ENCODE peak calls at places on chromosomes 5 and 9, in four cellular contexts. E, L, B and P are unnamed samples.

GRCh38 chr9:115114541-115114940 is 3.4 kb downstream of the TNC start:
- DNase-seq in E (no peak), B (no peak), L (no peak), P (no peak)

GRCh38 chr9:37425298-37425752 is 2.8 kb downstream of the GRHPR start:
- DNase-seq in L (no peak), B (no peak), E (no peak), P (no peak)

GRCh38 chr9:5886114-5886939 is 4.4 kb upstream of the MLANA start:
- DNase-seq in E (peak), B (peak), L (peak), P (peak)

GRCh38 chr9:84136119-84136868 is 155.7 kb downstream of the RMI1 start:
- DNase-seq in E (peak), L (peak), B (no peak), P (no peak)

GRCh38 chr9:4339783-4340335 is 40.0 kb upstream of the GLIS3 start:
- DNase-seq in E (peak), B (no peak), L (no peak), P (no peak)

GRCh38 chr9:89493671-89494070 is 4.2 kb downstream of the SEMA4D start:
- DNase-seq in L (no peak), B (no peak), E (no peak), P (no peak)

GRCh38 chr9:69173891-69174644 is at the start of gene TJP2:
- DNase-seq in L (peak), E (peak), B (peak), P (peak)

GRCh38 chr9:128231638-128232568 is 28.7 kb downstream of the DNM1 start:
- DNase-seq in L (no peak), B (no peak), E (no peak), P (no peak)

GRCh38 chr9:114202396-114202795 is 47.1 kb downstream of the COL27A1 start:
- DNase-seq in B (no peak), E (no peak), L (no peak), P (no peak)

GRCh38 chr9:94916956-94917355 is 190.5 kb downstream of the AOPEP start:
- DNase-seq in L (no peak), B (no peak), E (no peak), P (no peak)

GRCh38 chr5:168207450-168208029 is 83.9 kb upstream of the WWC1 start:
- DNase-seq in L (no peak), E (no peak), B (no peak), P (no peak)

GRCh38 chr5:123367739-123368138 is 55.5 kb downstream of the CEP120 start:
- DNase-seq in E (peak), L (peak), B (no peak), P (no peak)

GRCh38 chr5:17379188-17379951 is 118.7 kb upstream of the TAF11L2 start:
- DNase-seq in L (no peak), B (no peak), E (peak), P (no peak)

GRCh38 chr5:134063421-134063820 is 51.1 kb upstream of the TCF7 start:
- DNase-seq in L (no peak), E (no peak), B (no peak), P (no peak)

GRCh38 chr9:89916001-89916635 is 311.3 kb downstream of the GADD45G start:
- DNase-seq in E (no peak), L (peak), B (no peak), P (no peak)

GRCh38 chr9:130117816-130118632 is 54.2 kb upstream of the NCS1 start:
- DNase-seq in E (peak), B (no peak), L (peak), P (no peak)

GRCh38 chr9:70921126-70921525 is 200.3 kb downstream of the TRPM3 start:
- DNase-seq in E (peak), L (peak), B (no peak), P (no peak)

GRCh38 chr9:121269030-121269887 is 1.3 kb downstream of the GSN start:
- DNase-seq in B (no peak), E (no peak), L (peak), P (no peak)

GRCh38 chr5:50667653-50668403 is 1.4 kb downstream of the PARP8 start:
- DNase-seq in L (peak), E (peak), B (peak), P (no peak)

GRCh38 chr9:73148447-73148937 is 3.2 kb upstream of the ANXA1 start:
- DNase-seq in B (no peak), L (no peak), E (peak), P (no peak)

GRCh38 chr9:132094314-132094791 is 14.7 kb upstream of the MED27 start:
- DNase-seq in L (no peak), B (no peak), E (peak), P (no peak)

GRCh38 chr9:132087438-132088030 is 7.9 kb upstream of the MED27 start:
- DNase-seq in E (no peak), L (no peak), B (no peak), P (no peak)

GRCh38 chr9:132090771-132091170 is 11.1 kb upstream of the MED27 start:
- DNase-seq in B (no peak), L (no peak), E (no peak), P (no peak)
- H3K56ac ChIP-seq in B (no peak), L (no peak), E (no peak), P (no peak)

GRCh38 chr5:165576678-165577275 is 2071.4 kb downstream of the MAT2B start:
- DNase-seq in B (no peak), L (no peak), E (no peak), P (no peak)

GRCh38 chr5:165573445-165573844 is 2068.0 kb downstream of the MAT2B start:
- DNase-seq in B (no peak), L (no peak), E (peak), P (no peak)

GRCh38 chr5:165579911-165580310 is 2074.5 kb downstream of the MAT2B start:
- DNase-seq in L (no peak), E (peak), B (no peak), P (no peak)

DNA sequence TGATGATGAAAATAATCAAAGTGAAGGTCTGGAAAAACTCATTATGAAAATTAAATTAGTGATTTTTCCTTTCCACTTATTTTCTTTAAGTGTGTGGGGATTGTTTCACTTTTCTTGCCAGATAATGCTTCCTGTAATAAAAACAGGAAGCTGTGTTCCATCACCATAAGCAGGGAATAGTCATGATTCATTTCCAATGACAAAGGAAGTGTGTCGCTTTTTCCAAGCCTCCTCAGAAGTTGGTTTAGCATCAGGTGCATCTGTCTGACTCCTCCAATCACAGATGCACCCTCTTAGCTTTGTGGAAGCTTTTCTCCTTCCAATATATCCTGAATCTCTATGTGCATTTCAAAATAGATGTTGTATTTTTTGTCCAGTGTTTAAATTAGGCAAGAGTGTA is 2068.7 kb downstream of the MAT2B start:
- DNase-seq in B (no peak), E (no peak), L (no peak), P (no peak)
- H3K56ac ChIP-seq in B (no peak), E (no peak), L (no peak), P (no peak)

DNA sequence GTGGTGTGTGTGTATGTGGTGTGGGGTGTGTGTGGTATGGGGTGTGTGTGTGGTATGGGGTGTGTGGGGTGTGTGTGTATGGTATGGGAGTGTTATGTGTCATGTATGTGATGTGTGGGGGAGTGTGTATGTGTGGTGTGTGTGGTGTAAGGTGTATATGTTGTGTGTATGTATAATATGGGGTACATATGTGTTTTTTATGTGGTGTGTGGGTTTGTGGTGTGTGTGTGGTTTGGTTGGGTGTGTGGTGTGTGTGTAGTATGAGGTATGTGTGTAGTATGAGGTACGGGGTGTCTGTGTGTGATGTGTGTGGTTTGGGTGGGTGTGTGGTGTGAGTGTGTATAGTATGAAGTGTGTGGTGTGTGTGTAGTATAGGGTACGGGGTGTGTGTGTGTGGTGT is 11.4 kb downstream of the ECSCR start:
- DNase-seq in L (no peak), E (no peak), B (no peak), P (no peak)
- H3K56ac ChIP-seq in L (no peak), E (no peak), B (no peak), P (peak)

GRCh38 chr5:4191703-4192102 is 596.1 kb downstream of the IRX1 start:
- DNase-seq in E (no peak), B (peak), L (peak), P (no peak)
- H3K56ac ChIP-seq in E (no peak), B (no peak), L (no peak), P (no peak)

DNA sequence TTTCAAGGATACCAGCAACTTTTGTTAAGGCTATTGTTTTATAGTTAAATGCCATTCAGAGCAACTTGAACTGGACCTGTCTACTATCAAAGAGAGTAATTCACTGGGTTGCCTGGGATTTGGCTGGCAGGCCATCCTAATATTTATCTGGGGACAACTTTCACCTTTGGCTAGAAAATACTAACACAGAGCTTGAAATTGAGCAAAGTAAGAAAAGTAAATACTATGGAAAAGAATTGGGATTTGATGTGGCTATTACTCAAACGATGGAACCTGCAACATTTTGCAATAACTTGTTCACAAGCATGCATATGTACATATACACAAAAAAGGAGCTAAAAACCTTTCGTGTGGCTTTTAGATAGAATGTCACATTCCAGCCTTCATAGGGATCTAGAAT is 191.3 kb downstream of the DENND1A start:
- DNase-seq in E (no peak), B (no peak), L (no peak), P (no peak)
- H3K56ac ChIP-seq in E (no peak), B (no peak), L (no peak), P (no peak)

DNA sequence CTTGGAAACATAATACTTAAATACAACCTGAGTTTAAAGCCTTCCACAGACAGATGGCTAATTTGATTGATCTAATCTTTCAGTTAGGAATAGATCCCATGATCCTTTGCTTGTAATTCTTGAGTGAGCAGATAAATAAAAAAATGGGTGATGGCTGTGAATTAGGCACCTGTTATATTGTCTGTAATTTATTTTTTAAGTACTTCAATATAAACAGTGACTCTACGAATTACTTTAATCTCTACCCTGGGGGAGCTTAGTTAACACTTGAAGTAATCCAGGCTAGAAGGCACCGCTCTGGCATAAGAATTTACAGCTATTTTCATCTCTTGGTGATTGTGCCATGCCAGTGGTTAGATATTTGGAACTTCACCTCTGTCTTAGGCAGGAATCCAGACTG is 9.0 kb downstream of the EGFLAM start:
- DNase-seq in E (no peak), L (no peak), B (no peak), P (no peak)
- H3K56ac ChIP-seq in E (no peak), L (no peak), B (no peak), P (no peak)

GRCh38 chr5:42507451-42508092 is 84.3 kb downstream of the GHR start:
- DNase-seq in B (peak), E (no peak), L (peak), P (no peak)
- H3K56ac ChIP-seq in B (no peak), E (no peak), L (no peak), P (no peak)